ENCODE peak calls at places on chromosome 1, in five cellular contexts. M is NCI-H1105 treated with DMSO at 0.1 percent for 48 hours; X is heart left ventricle; F is fibroblast of mammary gland; U is CD4-positive, alpha-beta T cell. S is an unnamed sample.

GRCh38 chr1:52825868-52826267 is 16.7 kb upstream of the ZYG11A start:
- DNase-seq in M (peak), X (no peak), F (peak), U (no peak), S (peak)

GRCh38 chr1:66271904-66272254 is 262.1 kb upstream of the SGIP1 start:
- DNase-seq in M (no peak), X (peak), F (peak), U (no peak), S (no peak)

GRCh38 chr1:41365772-41366427 is 4.7 kb downstream of the FOXO6 start:
- DNase-seq in M (peak), X (no peak), F (no peak), U (no peak), S (peak)

GRCh38 chr1:221397141-221397540 is 344.7 kb downstream of the DUSP10 start:
- DNase-seq in M (no peak), X (no peak), F (no peak), U (no peak), S (no peak)

GRCh38 chr1:22142315-22143064 is 407 bp downstream of the WNT4 start:
- DNase-seq in M (peak), X (no peak), F (no peak), U (no peak), S (peak)

GRCh38 chr1:52634111-52634510 is 1.1 kb downstream of the SHISAL2A start:
- DNase-seq in M (no peak), X (no peak), F (no peak), U (no peak), S (no peak)

GRCh38 chr1:37822942-37823865 is 15.2 kb upstream of the YRDC start:
- DNase-seq in M (no peak), X (no peak), F (peak), U (no peak), S (no peak)

GRCh38 chr1:85596947-85597346 is 16.4 kb downstream of the CCN1 start:
- DNase-seq in M (no peak), X (no peak), F (no peak), U (no peak), S (no peak)

GRCh38 chr1:78553859-78554258 is 63.1 kb downstream of the PTGFR start:
- DNase-seq in M (no peak), X (no peak), F (no peak), U (no peak), S (no peak)

GRCh38 chr1:19338323-19338762 is 26.2 kb downstream of the SLC66A1 start:
- DNase-seq in M (peak), X (no peak), F (no peak), U (no peak), S (no peak)

GRCh38 chr1:235947989-235948388 is 81.3 kb upstream of the LYST start:
- DNase-seq in M (no peak), X (no peak), F (no peak), U (no peak), S (no peak)

GRCh38 chr1:208528577-208529240 is 284.5 kb upstream of the PLXNA2 start:
- DNase-seq in M (no peak), X (no peak), F (peak), U (no peak), S (no peak)

GRCh38 chr1:14924455-14925325 is 228.9 kb upstream of the TMEM51 start:
- DNase-seq in M (peak), X (peak), F (peak), U (no peak), S (peak)

GRCh38 chr1:12405325-12406217 is 175.7 kb downstream of the VPS13D start:
- DNase-seq in M (no peak), X (no peak), F (peak), U (no peak), S (no peak)

GRCh38 chr1:210244746-210245367 is 12.3 kb downstream of the SERTAD4 start:
- DNase-seq in M (no peak), X (no peak), F (peak), U (no peak), S (no peak)

GRCh38 chr1:94543003-94543402 is 1.4 kb upstream of the F3 start:
- DNase-seq in M (no peak), X (no peak), F (peak), U (no peak), S (no peak)

GRCh38 chr1:226118357-226118756 is 55.8 kb downstream of the H3-3A start:
- DNase-seq in M (no peak), X (no peak), F (no peak), U (no peak), S (no peak)

GRCh38 chr1:216903389-216903754 is 180.1 kb upstream of the ESRRG start:
- DNase-seq in M (no peak), X (no peak), F (no peak), U (no peak), S (peak)

GRCh38 chr1:39683591-39684312 is 7.5 kb downstream of the HPCAL4 start:
- DNase-seq in M (no peak), X (no peak), F (no peak), U (peak), S (no peak)

GRCh38 chr1:221723018-221723917 is 18.6 kb downstream of the DUSP10 start:
- DNase-seq in M (no peak), X (no peak), F (peak), U (no peak), S (no peak)

GRCh38 chr1:66393586-66394334 is 140.2 kb upstream of the SGIP1 start:
- DNase-seq in M (no peak), X (no peak), F (no peak), U (no peak), S (no peak)

GRCh38 chr1:165910764-165911421 is 83.5 kb downstream of the UCK2 start:
- DNase-seq in M (no peak), X (peak), F (peak), U (no peak), S (no peak)

GRCh38 chr1:225892307-225892706 is 3.4 kb upstream of the LEFTY1 start:
- DNase-seq in M (no peak), X (no peak), F (no peak), U (no peak), S (no peak)

GRCh38 chr1:246166841-246167240 is 340.2 kb downstream of the SMYD3 start:
- DNase-seq in M (no peak), X (no peak), F (no peak), U (no peak), S (peak)

GRCh38 chr1:9289090-9289534 is 3.6 kb upstream of the SPSB1 start:
- DNase-seq in M (peak), X (peak), F (peak), U (peak), S (no peak)

GRCh38 chr1:35845766-35846165 is 37.2 kb upstream of the AGO1 start:
- DNase-seq in M (no peak), X (peak), F (no peak), U (no peak), S (no peak)

GRCh38 chr1:58528518-58528917 is 18.0 kb downstream of the OMA1 start:
- DNase-seq in M (no peak), X (no peak), F (peak), U (no peak), S (no peak)

GRCh38 chr1:248807067-248807737 is 18.5 kb downstream of the SH3BP5L start:
- DNase-seq in M (peak), X (peak), F (peak), U (peak), S (peak)

GRCh38 chr1:29341936-29342335 is 105.6 kb downstream of the PTPRU start:
- DNase-seq in M (no peak), X (no peak), F (peak), U (no peak), S (no peak)

S was measured in NCI-H146.